ENCODE peak calls at places on chromosome 14, in four cellular contexts. V is Peyer's patch, P is heart right ventricle, U is iPS DF 6.9. O is an unnamed sample. For H3K4me1, the result is how much of the 10 kb centered on the place peaks cover.

GRCh38 chr14:100246136-100246535 is 7.2 kb downstream of the YY1 start:
- DNase-seq in P (no peak), U (no peak), V (no peak), O (no peak)

GRCh38 chr14:49982522-49982951 is 89.7 kb downstream of the ARF6 start:
- DNase-seq in U (no peak), V (peak), P (no peak), O (no peak)

GRCh38 chr14:68182492-68182891 is 362.9 kb downstream of the RAD51B start:
- DNase-seq in P (no peak), U (no peak), V (no peak), O (no peak)

GRCh38 chr14:24915403-24915921 is 134.5 kb downstream of the STXBP6 start:
- DNase-seq in U (no peak), V (no peak), P (no peak), O (no peak)

GRCh38 chr14:42490536-42490935 is 883.9 kb downstream of the LRFN5 start:
- DNase-seq in V (no peak), P (no peak), U (no peak), O (no peak)

GRCh38 chr14:94045563-94046345 is 19.6 kb downstream of the OTUB2 start:
- DNase-seq in P (no peak), U (no peak), V (peak), O (peak)

GRCh38 chr14:21136024-21136423 is 19.8 kb downstream of the OR5AU1 start:
- DNase-seq in V (no peak), P (no peak), U (no peak), O (no peak)

GRCh38 chr14:36719823-36720222 is 58.2 kb downstream of the PAX9 start:
- DNase-seq in V (no peak), P (no peak), U (no peak), O (no peak)

GRCh38 chr14:99946652-99947489 is 118.4 kb upstream of the EVL start:
- DNase-seq in P (peak), V (peak), U (no peak), O (no peak)

GRCh38 chr14:99821519-99822165 is 28.4 kb downstream of the EML1 start:
- DNase-seq in P (no peak), U (no peak), V (no peak), O (no peak)

GRCh38 chr14:100861188-100861936 is 35.4 kb downstream of the MEG3 start:
- DNase-seq in U (no peak), P (no peak), V (no peak), O (peak)

GRCh38 chr14:56224691-56225681 is 106.8 kb downstream of the PELI2 start:
- DNase-seq in U (no peak), V (peak), P (no peak), O (no peak)

GRCh38 chr14:103549361-103550311 is 12.8 kb downstream of the BAG5 start:
- DNase-seq in V (no peak), U (no peak), P (peak), O (no peak)

GRCh38 chr14:71243697-71244096 is 336.4 kb downstream of the PCNX1 start:
- DNase-seq in U (no peak), V (no peak), P (no peak), O (no peak)

GRCh38 chr14:26577711-26578110 is 20.1 kb downstream of the NOVA1 start:
- DNase-seq in V (no peak), U (no peak), P (no peak), O (no peak)

GRCh38 chr14:34682787-34683321 is 31.5 kb downstream of the CFL2 start:
- DNase-seq in V (no peak), U (no peak), P (no peak), O (no peak)

GRCh38 chr14:30223966-30224365 is 296.3 kb upstream of the PRKD1 start:
- DNase-seq in P (no peak), U (no peak), V (no peak), O (no peak)

GRCh38 chr14:21092147-21093011 is 6.1 kb downstream of the ZNF219 start:
- DNase-seq in V (peak), P (peak), U (no peak), O (peak)

GRCh38 chr14:104016873-104017650 is 68.4 kb upstream of the ASPG start:
- DNase-seq in P (no peak), U (no peak), V (no peak), O (no peak)

GRCh38 chr14:100675664-100676063 is 51.0 kb upstream of the DLK1 start:
- DNase-seq in P (no peak), U (no peak), V (no peak), O (no peak)

GRCh38 chr14:31596691-31597090 is 35.5 kb downstream of the NUBPL start:
- DNase-seq in P (no peak), U (no peak), V (no peak), O (no peak)

GRCh38 chr14:101008631-101009336 is 105.3 kb upstream of the RTL1 start:
- DNase-seq in U (no peak), V (no peak), P (no peak), O (peak)

GRCh38 chr14:58787601-58788000 is 149.8 kb downstream of the DACT1 start:
- DNase-seq in U (no peak), V (no peak), P (no peak), O (no peak)

GRCh38 chr14:29462271-29462670 is 465.4 kb downstream of the PRKD1 start:
- DNase-seq in V (no peak), P (no peak), U (no peak), O (no peak)

GRCh38 chr14:51094282-51094821 is 553 bp downstream of the TRIM9 start:
- DNase-seq in V (peak), P (peak), U (no peak), O (peak)

GRCh38 chr14:71365305-71365865 is 458.1 kb downstream of the PCNX1 start:
- DNase-seq in P (no peak), V (no peak), U (no peak), O (no peak)

GRCh38 chr14:102200690-102201368 is 61.1 kb downstream of the WDR20 start:
- DNase-seq in U (no peak), P (no peak), V (no peak), O (no peak)
- H3K4me1 ChIP-seq in U (under half), P (under half), V (under half), O (under half)

GRCh38 chr14:92539419-92539818 is 25.8 kb downstream of the RIN3 start:
- DNase-seq in P (no peak), U (no peak), V (no peak), O (no peak)

GRCh38 chr14:92540472-92541048 is 27.0 kb downstream of the RIN3 start:
- DNase-seq in V (peak), P (peak), U (no peak), O (peak)

GRCh38 chr14:92542766-92543554 is 29.4 kb downstream of the RIN3 start:
- DNase-seq in U (no peak), V (no peak), P (no peak), O (no peak)

GRCh38 chr14:92538412-92539017 is 24.9 kb downstream of the RIN3 start:
- DNase-seq in P (no peak), U (no peak), V (no peak), O (no peak)

GRCh38 chr14:92539875-92540274 is 26.3 kb downstream of the RIN3 start:
- DNase-seq in P (peak), U (no peak), V (peak), O (no peak)
- H3K4me1 ChIP-seq in P (under half), U (under half), V (under half), O (half or more)

GRCh38 chr14:95210699-95211098 is 53.4 kb upstream of the DICER1 start:
- DNase-seq in P (no peak), V (no peak), U (no peak), O (no peak)
- H3K4me1 ChIP-seq in P (under half), V (under half), U (under half), O (under half)

DNA sequence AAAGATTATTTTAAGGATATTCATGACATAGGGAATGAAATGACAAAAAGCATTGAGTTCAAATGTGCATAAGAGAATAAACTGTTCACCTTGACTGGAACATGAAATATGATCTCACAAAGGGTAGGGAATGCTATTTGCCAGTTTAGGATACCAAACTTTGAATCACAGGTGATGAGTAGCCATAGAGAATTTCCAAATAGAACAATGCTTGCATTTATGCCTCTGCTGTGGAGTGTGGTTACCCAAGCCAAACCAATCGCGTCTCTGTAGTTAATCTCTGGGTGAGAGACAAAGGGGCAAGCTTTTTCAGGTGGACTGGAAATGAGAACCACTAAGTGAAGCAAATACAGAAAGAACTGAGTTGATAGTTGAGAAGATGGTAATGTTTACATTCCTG is 371.1 kb upstream of the RPL10L start:
- DNase-seq in V (no peak), U (no peak), P (no peak), O (no peak)
- H3K4me1 ChIP-seq in V (under half), U (under half), P (under half), O (under half)

DNA sequence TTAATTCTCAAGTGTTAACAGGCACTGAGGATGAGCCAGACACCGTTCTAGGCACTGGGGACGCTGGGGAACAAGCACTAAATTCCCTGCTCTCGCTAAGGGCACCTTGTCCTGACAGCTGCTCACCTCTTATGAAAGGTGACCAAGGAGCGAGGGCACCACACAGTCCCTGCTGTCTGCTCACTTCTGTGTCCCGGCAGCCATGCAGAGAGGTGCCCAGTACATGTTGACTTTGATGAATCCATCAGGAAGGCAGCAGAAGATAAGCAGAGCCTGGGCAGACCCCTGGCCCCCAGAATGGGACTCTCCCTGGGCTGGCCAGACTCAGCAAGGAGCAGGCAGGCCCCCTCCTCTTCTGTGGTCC is 14.1 kb downstream of the C14orf132 start:
- DNase-seq in P (no peak), V (no peak), U (no peak), O (no peak)
- H3K4me1 ChIP-seq in P (under half), V (under half), U (under half), O (under half)

GRCh38 chr14:95494456-95494855 is 22.0 kb downstream of the SYNE3 start:
- DNase-seq in U (no peak), P (no peak), V (no peak), O (no peak)

GRCh38 chr14:95491936-95492608 is 24.4 kb downstream of the SYNE3 start:
- DNase-seq in V (no peak), U (no peak), P (no peak), O (no peak)

GRCh38 chr14:95495093-95495492 is 21.4 kb downstream of the SYNE3 start:
- DNase-seq in U (no peak), P (no peak), V (no peak), O (no peak)

GRCh38 chr14:95493976-95494375 is 22.5 kb downstream of the SYNE3 start:
- DNase-seq in V (no peak), P (no peak), U (no peak), O (no peak)

DNA sequence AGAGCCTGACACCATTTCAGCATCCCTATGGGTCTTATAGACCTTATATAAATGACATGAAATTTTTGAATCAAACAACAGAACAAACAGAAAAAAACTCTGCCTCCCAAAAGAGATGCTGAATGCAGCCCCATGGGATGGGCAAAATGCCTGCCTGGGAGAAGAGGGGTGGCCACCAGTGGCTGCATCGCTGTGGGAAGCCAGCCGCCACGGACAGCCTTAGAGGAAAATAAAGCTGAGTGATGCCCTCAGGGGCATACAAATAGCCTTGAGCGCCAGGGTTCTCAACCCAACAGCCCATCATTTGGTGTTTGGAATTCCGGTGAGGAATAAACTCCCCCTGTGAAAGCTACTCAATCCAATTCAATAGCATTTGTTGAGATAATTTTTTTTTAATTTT is 22.9 kb downstream of the SYNE3 start:
- DNase-seq in P (no peak), V (no peak), U (no peak), O (no peak)
- H3K4me1 ChIP-seq in P (under half), V (under half), U (under half), O (under half)

GRCh38 chr14:23402296-23403138 is 5.6 kb downstream of the MYH6 start:
- DNase-seq in V (no peak), P (no peak), U (no peak), O (peak)
- H3K4me1 ChIP-seq in V (under half), P (under half), U (under half), O (under half)

GRCh38 chr14:74567219-74567618 is 44.8 kb downstream of the LTBP2 start:
- DNase-seq in U (no peak), V (no peak), P (no peak), O (no peak)
- H3K4me1 ChIP-seq in U (under half), V (under half), P (under half), O (under half)